ENCODE peak calls at places on chromosomes 2 and 18, in seven cellular contexts. E is PC-3, U is HCT116, A is PC-9, W is GM23338, F is SK-N-SH, T is MM.1S. N is an unnamed sample.

GRCh38 chr2:207290833-207291232 is 125.1 kb upstream of the KLF7 start:
- DNase-seq in A (no peak), F (no peak), E (no peak), U (no peak), W (no peak), T (no peak), N (no peak)

GRCh38 chr18:74522635-74523548 is 11.4 kb upstream of the CNDP1 start:
- DNase-seq in A (no peak), W (no peak), F (no peak), U (no peak), E (no peak), T (no peak), N (no peak)

GRCh38 chr2:100941646-100942240 is 60.3 kb upstream of the RPL31 start:
- DNase-seq in F (no peak), W (no peak), A (no peak), U (no peak), E (no peak), T (no peak), N (no peak)

GRCh38 chr2:126344498-126344897 is 311.5 kb upstream of the GYPC start:
- DNase-seq in W (no peak), T (no peak), F (no peak), E (no peak), A (peak; percentile 22), U (no peak), N (no peak)

GRCh38 chr2:24832991-24833671 is 39.9 kb downstream of the CENPO start:
- DNase-seq in E (no peak), W (no peak), A (no peak), T (no peak), U (no peak), F (no peak), N (no peak)

GRCh38 chr2:204625135-204625534 is 79.9 kb downstream of the PARD3B start:
- DNase-seq in W (peak; percentile 6), T (no peak), E (peak; percentile 65), U (no peak), F (peak; percentile 9), A (no peak), N (no peak)

GRCh38 chr2:215654177-215654850 is 218.4 kb upstream of the FN1 start:
- DNase-seq in F (no peak), T (no peak), E (no peak), U (no peak), W (no peak), A (no peak), N (no peak)

GRCh38 chr2:179536185-179536584 is 271.6 kb upstream of the SESTD1 start:
- DNase-seq in W (no peak), T (no peak), F (no peak), U (no peak), A (no peak), E (peak; percentile 52), N (no peak)

GRCh38 chr2:99971326-99971965 is 170.9 kb downstream of the AFF3 start:
- DNase-seq in F (no peak), T (no peak), W (no peak), U (no peak), A (no peak), E (peak; percentile 74), N (no peak)

GRCh38 chr18:13672657-13673056 is 53.7 kb downstream of the FAM210A start:
- DNase-seq in U (no peak), A (no peak), W (no peak), F (no peak), E (peak; percentile 5), T (peak; percentile 21), N (peak; percentile 59)

GRCh38 chr2:158184556-158185343 is 83.1 kb downstream of the UPP2 start:
- DNase-seq in U (no peak), W (no peak), F (no peak), E (peak; percentile 55), A (peak; percentile 48), T (no peak), N (no peak)

GRCh38 chr2:60979231-60979630 is 38.3 kb upstream of the PEX13 start:
- DNase-seq in U (no peak), F (no peak), E (no peak), W (no peak), T (no peak), A (no peak), N (peak; percentile 78)

GRCh38 chr18:5284808-5285207 is 10.7 kb downstream of the ZBTB14 start:
- DNase-seq in T (no peak), A (no peak), W (no peak), E (no peak), U (no peak), F (no peak), N (no peak)

GRCh38 chr2:113021312-113021711 is 16.1 kb downstream of the IL36A start:
- DNase-seq in T (no peak), F (no peak), U (no peak), W (no peak), A (no peak), E (no peak), N (peak; percentile 39)

GRCh38 chr2:169715379-169716228 is 18.0 kb upstream of the KLHL23 start:
- DNase-seq in A (no peak), W (no peak), T (no peak), F (peak; percentile 30), U (no peak), E (peak; percentile 74), N (no peak)

GRCh38 chr2:70703900-70704549 is 64.0 kb downstream of the ADD2 start:
- DNase-seq in U (no peak), T (no peak), F (peak; percentile 63), E (no peak), A (no peak), W (no peak), N (no peak)

GRCh38 chr18:55908790-55909408 is 320.9 kb upstream of the TCF4 start:
- DNase-seq in F (no peak), U (no peak), E (no peak), T (no peak), W (no peak), A (no peak), N (no peak)

GRCh38 chr2:176129825-176130152 is 284 bp downstream of the HOXD8 start:
- DNase-seq in F (no peak), T (no peak), A (no peak), E (no peak), U (no peak), W (no peak), N (no peak)

GRCh38 chr2:158953926-158954763 is 14.3 kb upstream of the TANC1 start:
- DNase-seq in W (no peak), A (peak; percentile 50), E (peak; percentile 88), F (peak; percentile 70), T (peak; percentile 87), U (no peak), N (no peak)

DNA sequence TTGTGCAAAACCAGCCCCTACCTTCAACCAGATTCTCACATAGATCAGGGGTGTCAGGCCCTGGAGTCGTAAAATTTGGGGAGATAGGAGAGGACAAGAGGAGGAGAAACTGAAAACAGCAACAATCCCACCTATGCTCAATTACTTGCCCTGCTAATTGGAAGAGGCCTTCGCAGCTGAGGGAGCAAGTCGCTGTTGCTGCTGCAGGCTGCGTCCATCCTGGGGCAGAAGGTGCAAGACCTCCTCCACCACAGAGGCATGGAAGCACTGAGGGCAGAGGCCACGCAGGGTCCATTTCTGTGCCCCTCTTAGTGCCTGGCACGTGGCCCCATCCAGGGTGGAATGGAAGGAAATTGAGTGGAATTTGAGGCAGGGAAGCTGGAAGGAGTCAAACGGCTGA is 36.5 kb downstream of the CNGA3 start:
- DNase-seq in U (no peak), F (peak; percentile 1), W (no peak), A (no peak), T (no peak), E (no peak), N (no peak)
- H3K9me2 ChIP-seq in U (no peaks in the 10 kb centered on the region), F (no peaks in the 10 kb centered on the region), W (no peaks in the 10 kb centered on the region), A (no peaks in the 10 kb centered on the region), T (no peaks in the 10 kb centered on the region), E (no peaks in the 10 kb centered on the region), N (no peaks in the 10 kb centered on the region)

DNA sequence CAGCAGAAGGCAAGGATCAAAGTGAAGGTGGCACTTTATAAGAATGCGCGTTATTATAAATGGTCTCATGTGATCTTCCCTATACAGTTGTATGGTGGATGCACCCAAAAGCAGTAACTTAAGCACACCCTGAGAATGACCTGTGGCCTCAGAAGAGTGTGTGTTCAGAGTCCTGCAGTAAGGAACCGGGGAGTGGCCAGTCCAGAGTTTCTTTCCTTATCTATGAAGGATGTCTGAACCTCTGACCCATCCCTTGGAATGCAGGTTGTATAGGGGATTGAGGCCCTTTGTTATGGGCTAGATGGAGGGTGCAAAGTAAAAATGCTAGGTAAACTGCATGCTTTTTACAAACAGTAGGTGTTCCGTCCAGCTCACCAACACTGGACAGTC is 43.6 kb upstream of the ANKRD44 start:
- DNase-seq in T (no peak), A (no peak), W (no peak), F (no peak), U (no peak), E (no peak), N (no peak)
- H3K4me2 ChIP-seq in T (no peak overlapping the region), A (no peak overlapping the region), W (no peak overlapping the region), F (no peak overlapping the region), U (no peak overlapping the region), E (no peak overlapping the region), N (peak overlapping the region; percentile 80)

GRCh38 chr2:39448169-39448502 is 11.1 kb upstream of the MAP4K3 start:
- DNase-seq in U (no peak), A (no peak), W (no peak), F (no peak), T (no peak), E (peak; percentile 97), N (no peak)

GRCh38 chr2:39447266-39448168 is 10.4 kb upstream of the MAP4K3 start:
- DNase-seq in U (no peak), F (no peak), E (peak; percentile 61), T (no peak), A (no peak), W (no peak), N (no peak)

GRCh38 chr2:39455826-39456225 is 18.7 kb upstream of the MAP4K3 start:
- DNase-seq in F (no peak), W (no peak), T (no peak), E (peak; percentile 47), U (no peak), A (no peak), N (no peak)

GRCh38 chr2:39452396-39452795 is 15.3 kb upstream of the MAP4K3 start:
- DNase-seq in E (no peak), W (no peak), A (no peak), F (no peak), U (no peak), T (no peak), N (no peak)

GRCh38 chr2:39451954-39452353 is 14.9 kb upstream of the MAP4K3 start:
- DNase-seq in W (no peak), T (no peak), A (no peak), U (no peak), E (no peak), F (no peak), N (no peak)
- H3K9me2 ChIP-seq in W (no peaks in the 10 kb centered on the region), T (no peaks in the 10 kb centered on the region), A (no peaks in the 10 kb centered on the region), U (no peaks in the 10 kb centered on the region), E (no peaks in the 10 kb centered on the region), F (no peaks in the 10 kb centered on the region), N (no peaks in the 10 kb centered on the region)

GRCh38 chr18:2914185-2914584 is 67.4 kb downstream of the EMILIN2 start:
- DNase-seq in U (no peak), T (no peak), A (no peak), E (no peak), W (no peak), F (no peak), N (no peak)

GRCh38 chr18:2912357-2913299 is 65.8 kb downstream of the EMILIN2 start:
- DNase-seq in F (no peak), A (no peak), T (no peak), W (peak; percentile 23), E (no peak), U (no peak), N (no peak)

GRCh38 chr18:2911533-2911932 is 64.7 kb downstream of the EMILIN2 start:
- DNase-seq in E (no peak), U (no peak), T (no peak), A (no peak), W (no peak), F (no peak), N (no peak)

GRCh38 chr18:2914844-2915243 is 68.0 kb downstream of the EMILIN2 start:
- DNase-seq in W (no peak), U (no peak), E (no peak), A (no peak), T (no peak), F (no peak), N (no peak)

GRCh38 chr18:2913398-2914005 is 66.7 kb downstream of the EMILIN2 start:
- DNase-seq in T (no peak), U (no peak), W (no peak), F (no peak), A (no peak), E (no peak), N (no peak)
- H3K4me2 ChIP-seq in T (no peak overlapping the region), U (no peak overlapping the region), W (no peak overlapping the region), F (no peak overlapping the region), A (no peak overlapping the region), E (no peak overlapping the region), N (no peak overlapping the region)

N was measured in Karpas-422.